ENCODE peak calls at places on chromosome 21, in seven cellular contexts. F, J, A, C, Q, H and P are unnamed samples.

GRCh38 chr21:39006653-39007417 is 176.4 kb downstream of the PSMG1 start:
- DNase-seq in F (no peak), J (no peak), A (no peak), C (no peak), Q (peak), H (peak), P (peak)

GRCh38 chr21:25717491-25718139 is 17.1 kb downstream of the ATP5PF start:
- DNase-seq in F (no peak), J (peak), A (no peak), C (no peak), Q (no peak), H (no peak), P (peak)

GRCh38 chr21:34782666-34783365 is 114.0 kb downstream of the CLIC6 start:
- DNase-seq in F (no peak), J (no peak), A (no peak), C (no peak), Q (no peak), H (no peak), P (no peak)

GRCh38 chr21:41133896-41134522 is 34.0 kb upstream of the BACE2 start:
- DNase-seq in F (no peak), J (no peak), A (no peak), C (no peak), Q (no peak), H (no peak), P (peak)

GRCh38 chr21:37636152-37636860 is 269.7 kb downstream of the DYRK1A start:
- DNase-seq in F (peak), J (peak), A (no peak), C (peak), Q (no peak), H (no peak), P (peak)

GRCh38 chr21:27043377-27043776 is 76.5 kb upstream of the ADAMTS5 start:
- DNase-seq in F (no peak), J (no peak), A (no peak), C (no peak), Q (no peak), H (no peak), P (no peak)

GRCh38 chr21:24658016-24658415 is 949.3 kb downstream of the MRPL39 start:
- DNase-seq in F (no peak), J (no peak), A (no peak), C (no peak), Q (no peak), H (no peak), P (peak)

GRCh38 chr21:35159881-35160280 is 110.8 kb upstream of the RUNX1 start:
- DNase-seq in F (no peak), J (no peak), A (no peak), C (no peak), Q (no peak), H (no peak), P (peak)

GRCh38 chr21:14686466-14687276 is 140.6 kb upstream of the SAMSN1 start:
- DNase-seq in F (no peak), J (no peak), A (no peak), C (no peak), Q (no peak), H (no peak), P (peak)

DNA sequence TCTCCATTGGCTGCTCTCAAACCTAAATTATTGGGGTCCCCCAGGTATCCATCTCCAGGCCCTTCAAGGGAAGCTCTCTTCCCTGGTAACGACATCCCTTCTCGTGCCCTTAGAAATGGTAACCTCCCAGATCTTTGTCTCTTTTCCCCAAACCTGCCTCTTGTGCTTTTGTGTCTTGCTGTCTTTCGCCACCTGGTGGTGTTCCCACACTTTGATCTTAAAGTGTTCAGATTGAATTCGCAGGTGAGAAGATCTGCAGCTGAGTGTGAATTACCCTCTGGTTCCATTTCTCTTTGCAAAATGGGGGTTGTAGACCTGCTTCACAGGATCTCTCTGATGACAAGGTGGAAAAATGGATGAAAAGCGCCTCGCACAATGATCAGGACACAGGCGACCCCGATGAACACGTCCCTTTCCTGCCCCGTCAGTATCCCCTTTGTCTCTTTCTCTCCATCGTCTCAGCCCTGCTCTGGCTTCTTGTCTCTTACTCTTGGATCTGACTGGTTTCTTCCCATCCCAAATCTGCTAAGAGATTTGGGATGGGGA is 53.1 kb downstream of the DOP1B start:
- DNase-seq in F (no peak), J (no peak), A (peak), C (peak), Q (peak), H (no peak), P (peak)
- TF ChIP-seq CTCF in F (peak), J (peak), A (peak), C (peak), Q (peak), H (no peak), P (peak)

GRCh38 chr21:28111151-28111619 is 881.5 kb downstream of the LTN1 start:
- DNase-seq in F (peak), J (peak), A (no peak), C (peak), Q (no peak), H (no peak), P (peak)
- H3K4me3 ChIP-seq in F (peak), J (no peak), A (no peak), C (no peak), Q (no peak), H (peak), P (no peak)

DNA sequence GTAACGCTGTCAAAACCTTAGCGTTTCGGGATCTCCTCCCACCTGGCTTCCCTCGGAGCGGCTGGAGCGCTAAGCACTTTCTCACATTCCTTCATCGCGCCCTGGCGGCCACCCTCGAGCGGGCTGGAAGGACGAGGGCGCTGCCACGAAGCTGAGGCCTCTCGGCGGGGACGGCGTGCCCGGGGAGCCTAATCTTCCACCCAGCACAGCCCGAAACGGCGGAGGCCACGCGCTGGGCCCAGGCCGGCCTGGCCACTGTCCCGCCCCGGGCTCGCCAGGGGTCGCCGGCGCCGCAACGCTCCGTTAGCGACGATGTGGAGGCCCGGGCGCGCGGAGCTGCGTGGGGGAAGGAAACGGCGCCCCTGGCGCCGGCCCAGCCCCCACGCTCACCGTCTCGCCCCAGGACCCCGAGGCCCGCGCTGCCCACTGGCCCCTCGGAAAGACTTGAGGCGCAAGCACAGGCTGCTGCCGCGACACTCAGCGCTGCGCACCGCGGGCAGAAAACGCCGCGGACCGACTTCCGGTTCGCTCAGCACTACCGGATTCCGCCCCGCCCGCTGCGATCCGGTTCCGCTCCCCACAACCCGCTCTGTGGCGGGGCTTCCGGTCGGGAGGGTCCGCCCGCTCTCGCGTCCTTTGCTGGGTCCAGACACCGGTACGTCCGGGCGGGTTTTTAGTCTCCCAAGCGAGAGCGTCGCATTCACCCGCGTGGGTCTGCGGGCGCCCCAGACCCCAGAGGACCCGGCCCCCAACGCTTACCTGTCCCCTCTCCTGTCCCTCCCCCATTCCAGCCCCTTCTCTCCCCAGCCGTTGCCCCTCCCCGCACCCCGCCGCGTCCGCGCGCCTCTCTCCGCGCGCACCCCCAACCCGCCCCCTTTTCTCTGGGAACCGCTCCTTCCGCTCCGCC is at the start of gene YBEY:
- DNase-seq in F (peak), J (peak), A (peak), C (peak), Q (peak), H (peak), P (peak)
- TF ChIP-seq CTCF in F (peak), J (peak), A (peak), C (peak), Q (peak), H (no peak), P (peak)

GRCh38 chr21:33643658-33644311 is 1.5 kb downstream of the ITSN1 start:
- DNase-seq in F (no peak), J (no peak), A (no peak), C (no peak), Q (no peak), H (no peak), P (peak)

GRCh38 chr21:33641339-33642026 is at the start of gene CRYZL1:
- DNase-seq in F (peak), J (peak), A (peak), C (peak), Q (peak), H (peak), P (peak)

GRCh38 chr21:33644383-33645074 is 2.2 kb downstream of the ITSN1 start:
- DNase-seq in F (peak), J (no peak), A (no peak), C (no peak), Q (peak), H (no peak), P (peak)

GRCh38 chr21:33642027-33642895 is at the start of gene ITSN1:
- DNase-seq in F (peak), J (peak), A (peak), C (peak), Q (peak), H (peak), P (peak)

GRCh38 chr21:33642896-33643657 is 776 bp downstream of the ITSN1 start:
- DNase-seq in F (no peak), J (no peak), A (peak), C (no peak), Q (peak), H (peak), P (no peak)
- H3K4me3 ChIP-seq in F (peak), J (peak), A (peak), C (peak), Q (peak), H (peak), P (peak)